ENCODE peak calls at places on chromosomes 3 and 15, in four cellular contexts. W, C, I and V are unnamed samples.

GRCh38 chr15:59313703-59314332 is 58.9 kb downstream of the MYO1E start:
- DNase-seq in W (no peak), I (no peak), C (no peak), V (peak)

GRCh38 chr3:22098000-22098399 is 347.0 kb upstream of the ZNF385D start:
- DNase-seq in W (no peak), C (no peak), I (no peak), V (no peak)

GRCh38 chr15:63246691-63247464 is 30.5 kb upstream of the APH1B start:
- DNase-seq in W (no peak), I (no peak), C (no peak), V (no peak)

GRCh38 chr3:19216669-19217337 is 68.5 kb downstream of the KCNH8 start:
- DNase-seq in W (no peak), C (no peak), I (no peak), V (no peak)

GRCh38 chr15:40510201-40510600 is 39.4 kb downstream of the CHST14 start:
- DNase-seq in W (no peak), C (no peak), I (no peak), V (no peak)

GRCh38 chr3:126180477-126181397 is at the start of gene ALDH1L1:
- DNase-seq in C (no peak), W (peak), I (no peak), V (no peak)

GRCh38 chr3:152376351-152377183 is 107.8 kb downstream of the MBNL1 start:
- DNase-seq in W (no peak), I (peak), C (peak), V (peak)

GRCh38 chr3:172270767-172271166 is 177.5 kb downstream of the GHSR start:
- DNase-seq in I (peak), C (peak), W (no peak), V (peak)

GRCh38 chr15:80041497-80042253 is 17.8 kb upstream of the ZFAND6 start:
- DNase-seq in W (no peak), C (no peak), I (no peak), V (no peak)

GRCh38 chr3:116030131-116030850 is 407.0 kb downstream of the GAP43 start:
- DNase-seq in C (no peak), W (no peak), I (no peak), V (no peak)

GRCh38 chr3:14411988-14412387 is 9.6 kb downstream of the SLC6A6 start:
- DNase-seq in C (no peak), W (no peak), I (no peak), V (no peak)
- TF ChIP-seq CTCF in C (no peak), W (no peak), I (peak), V (no peak)

GRCh38 chr15:86915811-86916331 is 836.2 kb downstream of the AGBL1 start:
- DNase-seq in C (peak), I (peak), W (peak), V (no peak)
- TF ChIP-seq CTCF in C (peak), I (peak), W (peak), V (peak)

GRCh38 chr3:146221276-146221675 is 29.6 kb downstream of the PLSCR4 start:
- DNase-seq in C (no peak), I (no peak), W (no peak), V (no peak)

GRCh38 chr3:146227486-146227885 is 23.4 kb downstream of the PLSCR4 start:
- DNase-seq in W (no peak), C (no peak), I (no peak), V (no peak)

GRCh38 chr3:146223401-146224373 is 27.2 kb downstream of the PLSCR4 start:
- DNase-seq in C (no peak), W (no peak), I (no peak), V (no peak)

GRCh38 chr3:146218880-146219866 is 31.7 kb downstream of the PLSCR4 start:
- DNase-seq in I (peak), C (peak), W (peak), V (peak)

GRCh38 chr3:146222204-146223046 is 28.5 kb downstream of the PLSCR4 start:
- DNase-seq in W (peak), I (no peak), C (no peak), V (no peak)
- TF ChIP-seq CTCF in W (no peak), I (no peak), C (no peak), V (no peak)

GRCh38 chr3:153973722-153974121 is 147.5 kb upstream of the ARHGEF26 start:
- DNase-seq in I (no peak), C (peak), W (no peak), V (no peak)

GRCh38 chr3:153970047-153970446 is 151.1 kb upstream of the ARHGEF26 start:
- DNase-seq in C (peak), W (no peak), I (no peak), V (no peak)

GRCh38 chr3:153972862-153973261 is 148.3 kb upstream of the ARHGEF26 start:
- DNase-seq in C (no peak), I (no peak), W (no peak), V (no peak)

GRCh38 chr3:153967260-153967659 is 153.9 kb upstream of the ARHGEF26 start:
- DNase-seq in W (no peak), I (no peak), C (no peak), V (no peak)

GRCh38 chr3:153970735-153971347 is 150.3 kb upstream of the ARHGEF26 start:
- DNase-seq in I (peak), C (peak), W (no peak), V (no peak)
- TF ChIP-seq CTCF in I (peak), C (peak), W (no peak), V (peak)

GRCh38 chr3:138180375-138181029 is 5.8 kb upstream of the DBR1 start:
- DNase-seq in I (peak), C (peak), W (no peak), V (peak)
- TF ChIP-seq CTCF in I (peak), C (peak), W (no peak), V (peak)

GRCh38 chr3:52835766-52836470 is 1.1 kb upstream of the MUSTN1 start:
- DNase-seq in C (no peak), W (no peak), I (no peak), V (no peak)
- TF ChIP-seq CTCF in C (no peak), W (no peak), I (no peak), V (no peak)

DNA sequence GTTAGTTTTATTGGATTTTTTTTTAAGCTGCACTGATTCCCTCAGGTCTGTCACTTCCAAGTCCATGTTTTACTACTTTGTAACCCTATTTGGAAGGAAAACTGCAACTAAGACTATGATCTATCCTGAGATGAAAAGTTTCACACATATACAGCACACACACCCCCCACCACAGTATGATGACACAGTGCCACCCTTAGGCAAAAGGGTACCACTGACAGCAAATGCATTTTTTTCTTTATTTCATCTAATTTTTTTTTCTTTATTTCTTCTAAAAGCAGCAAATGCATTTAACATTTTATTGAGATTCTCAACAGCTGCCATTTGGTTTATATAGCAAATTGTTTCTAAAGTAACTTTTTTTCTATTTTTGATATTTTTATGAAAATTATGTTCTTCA is 21.2 kb downstream of the NGRN start:
- DNase-seq in C (peak), I (peak), W (no peak), V (peak)
- TF ChIP-seq CTCF in C (peak), I (peak), W (peak), V (peak)

DNA sequence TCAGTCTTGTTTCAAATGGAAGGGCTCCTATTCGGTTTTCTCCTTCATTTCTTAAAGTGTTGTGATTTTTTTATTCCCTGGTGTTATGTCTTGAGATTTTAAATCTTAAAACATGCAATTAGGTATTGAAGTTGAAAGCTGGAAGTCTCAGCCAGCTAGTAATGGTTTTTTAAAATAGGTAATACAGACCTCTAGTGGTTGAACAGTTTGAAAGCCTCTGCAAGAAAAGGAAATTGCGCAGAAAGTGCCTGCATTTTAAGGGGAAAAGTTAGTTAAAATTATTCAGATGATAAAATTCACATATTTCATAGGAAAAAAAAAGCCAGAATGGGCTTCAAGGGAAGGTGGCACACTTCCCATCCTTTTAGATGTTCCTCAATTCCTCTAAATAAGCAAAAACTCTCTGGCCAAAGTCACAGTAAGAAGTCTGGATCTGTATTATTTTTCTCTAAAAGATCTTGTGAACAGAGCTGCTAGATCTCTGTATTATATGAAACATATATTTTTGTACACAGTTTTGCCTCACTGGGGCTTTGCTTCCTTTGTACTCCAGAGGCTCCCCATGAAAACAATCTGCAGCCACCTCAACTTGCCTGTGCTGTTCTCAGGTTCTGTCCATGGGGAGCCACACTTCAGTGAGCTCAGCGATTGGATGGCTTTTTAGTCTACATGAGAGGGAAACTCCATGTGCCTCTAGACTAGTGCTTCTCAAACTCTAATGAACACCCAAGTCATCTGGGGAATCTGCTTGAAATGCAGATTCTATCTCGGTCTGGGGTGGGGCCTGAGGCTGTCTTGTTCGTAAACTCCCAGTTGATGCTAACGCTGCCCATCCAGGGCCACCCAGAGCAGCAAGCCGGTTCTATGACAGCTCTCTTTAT is 21.5 kb downstream of the AGTR1 start:
- DNase-seq in I (no peak), W (no peak), C (no peak), V (no peak)
- TF ChIP-seq CTCF in I (peak), W (no peak), C (peak), V (no peak)